ENCODE peak calls at places on chromosome 18, in four cellular contexts. U is WERI-Rb-1, O is testis, V is lung. X is an unnamed sample.

GRCh38 chr18:77133920-77134496 is 1.4 kb upstream of the MBP start:
- DNase-seq in U (peak), O (peak), V (no peak), X (no peak)

GRCh38 chr18:34493099-34493544 is 217.0 kb upstream of the DTNA start:
- DNase-seq in U (peak), O (peak), V (peak), X (no peak)

GRCh38 chr18:34128436-34128835 is 96.3 kb downstream of the NOL4 start:
- DNase-seq in U (no peak), O (no peak), V (no peak), X (no peak)

GRCh38 chr18:34595673-34596072 is 114.4 kb upstream of the DTNA start:
- DNase-seq in U (peak), O (no peak), V (no peak), X (no peak)

GRCh38 chr18:34159691-34160185 is 65.0 kb downstream of the NOL4 start:
- DNase-seq in U (no peak), O (peak), V (no peak), X (no peak)

GRCh38 chr18:61209802-61210201 is 123.4 kb upstream of the CDH20 start:
- DNase-seq in U (no peak), O (no peak), V (no peak), X (no peak)

GRCh38 chr18:79507076-79507545 is 111.4 kb downstream of the NFATC1 start:
- DNase-seq in U (no peak), O (peak), V (peak), X (no peak)

GRCh38 chr18:36511791-36512352 is 214.4 kb downstream of the FHOD3 start:
- DNase-seq in U (no peak), O (peak), V (no peak), X (no peak)

GRCh38 chr18:36942264-36942663 is 113.3 kb downstream of the KIAA1328 start:
- DNase-seq in U (peak), O (no peak), V (no peak), X (no peak)

GRCh38 chr18:60675801-60676200 is 303.2 kb upstream of the MC4R start:
- DNase-seq in U (no peak), O (no peak), V (no peak), X (no peak)

GRCh38 chr18:35938562-35938961 is 33.9 kb upstream of the RMP24 start:
- DNase-seq in U (no peak), O (no peak), V (no peak), X (no peak)

GRCh38 chr18:4233468-4233867 is 221.6 kb downstream of the DLGAP1 start:
- DNase-seq in U (no peak), O (no peak), V (no peak), X (no peak)

GRCh38 chr18:6058941-6059340 is 163.6 kb upstream of the TMEM200C start:
- DNase-seq in U (no peak), O (no peak), V (no peak), X (no peak)

GRCh38 chr18:5894215-5894612 is 1.1 kb downstream of the TMEM200C start:
- DNase-seq in U (no peak), O (no peak), V (no peak), X (no peak)

GRCh38 chr18:79924814-79925655 is 26.4 kb downstream of the SLC66A2 start:
- DNase-seq in U (peak), O (peak), V (no peak), X (no peak)

GRCh38 chr18:79056827-79057367 is 12.3 kb upstream of the ATP9B start:
- DNase-seq in U (no peak), O (no peak), V (no peak), X (no peak)

GRCh38 chr18:79556829-79557585 is 122.6 kb upstream of the CTDP1 start:
- DNase-seq in U (no peak), O (no peak), V (no peak), X (no peak)

GRCh38 chr18:1094408-1094807 is 189.7 kb downstream of the ADCYAP1 start:
- DNase-seq in U (no peak), O (no peak), V (no peak), X (peak)

GRCh38 chr18:24734058-24734457 is 273.6 kb downstream of the HRH4 start:
- DNase-seq in U (peak), O (peak), V (peak), X (no peak)

GRCh38 chr18:43904209-43904837 is 627.0 kb upstream of the SYT4 start:
- DNase-seq in U (no peak), O (no peak), V (no peak), X (no peak)

GRCh38 chr18:63149200-63149587 is 170.4 kb downstream of the BCL2 start:
- DNase-seq in U (no peak), O (no peak), V (no peak), X (no peak)
- H3K27ac ChIP-seq in U (no peak), O (no peak), V (no peak), X (no peak)

GRCh38 chr18:65968605-65969004 is 217.8 kb downstream of the CDH7 start:
- DNase-seq in U (no peak), O (no peak), V (no peak), X (no peak)
- TF ChIP-seq CTCF in U (peak), O (no peak), V (no peak), X (no peak)

DNA sequence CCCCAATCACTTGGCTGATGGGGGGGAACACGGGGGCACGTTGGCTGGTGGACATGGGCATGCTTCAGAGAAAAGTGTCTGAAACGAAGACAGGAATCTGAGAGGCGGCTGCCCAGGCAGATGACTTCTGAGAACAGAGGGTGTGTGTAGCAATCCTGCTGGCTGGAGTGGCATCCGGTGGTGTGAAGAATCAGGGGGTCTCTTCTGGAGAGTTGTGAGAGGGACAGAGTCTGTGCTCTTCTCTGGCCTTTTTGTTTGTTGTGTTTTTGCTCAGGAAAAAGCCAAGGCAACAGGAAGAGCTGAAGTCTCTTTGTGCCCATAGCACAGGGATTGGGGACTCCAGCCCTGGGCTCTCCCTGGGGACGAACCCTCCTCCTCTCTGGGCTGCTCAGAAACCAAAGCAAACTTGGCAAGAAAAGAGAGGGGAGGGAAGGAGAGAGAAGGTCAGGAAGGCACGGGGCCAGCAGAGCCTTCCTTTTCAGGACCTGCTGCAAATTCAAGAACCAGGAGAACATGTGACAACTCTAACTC is 97.0 kb upstream of the SMAD2 start:
- DNase-seq in U (no peak), O (peak), V (no peak), X (no peak)
- H3K27ac ChIP-seq in U (no peak), O (peak), V (peak), X (peak)

GRCh38 chr18:59054892-59055291 is 84.8 kb upstream of the SEC11C start:
- DNase-seq in U (no peak), O (peak), V (no peak), X (no peak)

GRCh38 chr18:59057493-59057795 is 82.2 kb upstream of the SEC11C start:
- DNase-seq in U (no peak), O (no peak), V (no peak), X (no peak)

GRCh38 chr18:59052965-59053960 is 86.4 kb upstream of the SEC11C start:
- DNase-seq in U (no peak), O (no peak), V (no peak), X (no peak)

GRCh38 chr18:59056706-59057492 is 82.8 kb upstream of the SEC11C start:
- DNase-seq in U (peak), O (peak), V (peak), X (peak)

GRCh38 chr18:59055345-59056032 is 84.2 kb upstream of the SEC11C start:
- DNase-seq in U (peak), O (peak), V (no peak), X (no peak)
- TF ChIP-seq CTCF in U (peak), O (peak), V (no peak), X (no peak)